ENCODE peak calls at places on chromosomes 12 and 14, in five cellular contexts. Q is ovary; P is NCI-H510A treated with DMSO at 0.1 percent for 48 hours; I is activated CD4-positive, CD25-positive, alpha-beta regulatory T cell; O is COR-L47. C is an unnamed sample.

GRCh38 chr14:34461334-34462131 is 507 bp downstream of the SPTSSA start:
- DNase-seq in Q (peak), P (peak), I (no peak), O (peak), C (no peak)

GRCh38 chr14:34997762-34998161 is 15.0 kb downstream of the SRP54 start:
- DNase-seq in Q (no peak), P (no peak), I (no peak), O (peak), C (no peak)

GRCh38 chr12:128702344-128702743 is 121.4 kb downstream of the SLC15A4 start:
- DNase-seq in Q (no peak), P (peak), I (no peak), O (no peak), C (no peak)

GRCh38 chr12:68878846-68879245 is 54.1 kb downstream of the CPM start:
- DNase-seq in Q (no peak), P (no peak), I (no peak), O (no peak), C (no peak)

GRCh38 chr12:3747543-3747942 is 5.4 kb downstream of the CRACR2A start:
- DNase-seq in Q (no peak), P (no peak), I (no peak), O (no peak), C (no peak)

GRCh38 chr12:51815571-51815970 is 32.9 kb downstream of the FIGNL2 start:
- DNase-seq in Q (no peak), P (no peak), I (no peak), O (no peak), C (no peak)

GRCh38 chr14:102196008-102196407 is 56.3 kb downstream of the WDR20 start:
- DNase-seq in Q (no peak), P (no peak), I (no peak), O (no peak), C (no peak)

GRCh38 chr14:35159742-35160409 is 37.5 kb downstream of the PRORP start:
- DNase-seq in Q (no peak), P (no peak), I (no peak), O (no peak), C (no peak)

GRCh38 chr12:94571556-94571955 is 78.8 kb downstream of the TMCC3 start:
- DNase-seq in Q (peak), P (peak), I (no peak), O (peak), C (no peak)

GRCh38 chr12:46332260-46332659 is 40.3 kb downstream of the SLC38A2 start:
- DNase-seq in Q (no peak), P (no peak), I (no peak), O (no peak), C (no peak)

GRCh38 chr12:92987846-92988621 is 58.9 kb upstream of the EEA1 start:
- DNase-seq in Q (peak), P (no peak), I (no peak), O (no peak), C (no peak)

GRCh38 chr14:55846852-55847471 is 267.0 kb downstream of the KTN1 start:
- DNase-seq in Q (no peak), P (no peak), I (no peak), O (no peak), C (no peak)

GRCh38 chr14:61512026-61512425 is 183.3 kb upstream of the HIF1A start:
- DNase-seq in Q (no peak), P (no peak), I (no peak), O (no peak), C (no peak)

GRCh38 chr12:103800252-103800771 is 40.7 kb downstream of the NT5DC3 start:
- DNase-seq in Q (peak), P (peak), I (no peak), O (peak), C (no peak)

GRCh38 chr14:60656755-60657608 is 7.7 kb upstream of the SIX1 start:
- DNase-seq in Q (peak), P (peak), I (no peak), O (no peak), C (no peak)

GRCh38 chr12:113048716-113049127 is 7.8 kb upstream of the DTX1 start:
- DNase-seq in Q (peak), P (peak), I (peak), O (peak), C (no peak)

GRCh38 chr14:39555749-39556148 is 123.5 kb upstream of the FBXO33 start:
- DNase-seq in Q (no peak), P (no peak), I (no peak), O (no peak), C (no peak)

GRCh38 chr14:49249022-49249421 is 337.2 kb downstream of the RPS29 start:
- DNase-seq in Q (no peak), P (no peak), I (no peak), O (no peak), C (no peak)

C was measured in D721Med.